ENCODE peak calls at places on chromosomes 4 and X, in four cellular contexts. B is H1, X is K562, L is GM12878. E is an unnamed sample.
A peak's percentile ranks its signal among the peaks of the same experiment; 100 is the strongest.

GRCh38 chr4:8336412-8337075 is 67.0 kb downstream of the HTRA3 start:
- DNase-seq in X (peak; percentile 63), L (no peak), B (peak; percentile 10), E (no peak)

GRCh38 chr4:77028241-77028640 is 47.5 kb downstream of the CCNI start:
- DNase-seq in L (no peak), B (no peak), X (no peak), E (no peak)

GRCh38 chr4:100098011-100098545 is 92.2 kb downstream of the DDIT4L start:
- DNase-seq in L (no peak), X (no peak), B (no peak), E (no peak)

GRCh38 chrX:17882680-17883079 is 21.6 kb upstream of the RAI2 start:
- DNase-seq in X (no peak), L (no peak), B (no peak), E (no peak)

GRCh38 chr4:121789960-121790829 is 10.9 kb upstream of the EXOSC9 start:
- DNase-seq in L (no peak), X (peak; percentile 39), B (no peak), E (no peak)

GRCh38 chrX:46204721-46205422 is 340.3 kb downstream of the ZNF674 start:
- DNase-seq in L (no peak), B (no peak), X (no peak), E (no peak)

GRCh38 chr4:149785686-149786431 is 29.8 kb downstream of the IQCM start:
- DNase-seq in B (no peak), X (no peak), L (no peak), E (no peak)

GRCh38 chrX:138925330-138925729 is 213.8 kb upstream of the FGF13 start:
- DNase-seq in L (no peak), X (peak; percentile 13), B (no peak), E (no peak)

GRCh38 chrX:135340827-135341226 is 31.5 kb downstream of the ETDC start:
- DNase-seq in L (no peak), B (no peak), X (no peak), E (peak; percentile 46)

GRCh38 chr4:74675673-74676279 is 118.5 kb downstream of the BTC start:
- DNase-seq in X (peak; percentile 39), L (no peak), B (no peak), E (peak; percentile 10)

GRCh38 chrX:3380603-3381002 is 34.2 kb upstream of the MXRA5 start:
- DNase-seq in X (no peak), L (no peak), B (no peak), E (no peak)

GRCh38 chrX:65926095-65927019 is 113.5 kb downstream of the VSIG4 start:
- DNase-seq in X (peak; percentile 19), L (peak; percentile 48), B (no peak), E (no peak)

GRCh38 chr4:82865592-82865991 is 25.4 kb downstream of the SEC31A start:
- DNase-seq in X (no peak), L (no peak), B (no peak), E (no peak)

GRCh38 chr4:81828991-81829390 is 357.3 kb upstream of the RASGEF1B start:
- DNase-seq in B (no peak), L (no peak), X (no peak), E (no peak)

GRCh38 chr4:37994569-37994968 is 34.4 kb downstream of the PTTG2 start:
- DNase-seq in X (no peak), B (no peak), L (no peak), E (no peak)
- TF ChIP-seq NRF1 in X (no peak), B (no peak), L (no peak), E (no peak)

GRCh38 chrX:21167028-21167427 is 207.2 kb upstream of the CNKSR2 start:
- DNase-seq in X (no peak), L (no peak), B (no peak), E (no peak)
- H3K27ac ChIP-seq in X (no peak overlapping the region), L (no peak overlapping the region), B (no peak overlapping the region), E (no peak overlapping the region)

GRCh38 chr4:147088141-147088540 is 142.5 kb upstream of the TTC29 start:
- DNase-seq in B (no peak), L (no peak), X (no peak), E (no peak)
- TF ChIP-seq NRF1 in B (no peak), L (no peak), X (no peak), E (no peak)

GRCh38 chr4:113742643-113743042 is 18.9 kb downstream of the CAMK2D start:
- DNase-seq in B (no peak), X (no peak), L (no peak), E (no peak)

GRCh38 chr4:113743690-113744089 is 17.8 kb downstream of the CAMK2D start:
- DNase-seq in B (no peak), L (no peak), X (no peak), E (no peak)

GRCh38 chr4:113741971-113742370 is 19.6 kb downstream of the CAMK2D start:
- DNase-seq in X (no peak), B (no peak), L (no peak), E (no peak)

GRCh38 chr4:113745724-113746123 is 15.8 kb downstream of the CAMK2D start:
- DNase-seq in X (no peak), L (no peak), B (no peak), E (no peak)

DNA sequence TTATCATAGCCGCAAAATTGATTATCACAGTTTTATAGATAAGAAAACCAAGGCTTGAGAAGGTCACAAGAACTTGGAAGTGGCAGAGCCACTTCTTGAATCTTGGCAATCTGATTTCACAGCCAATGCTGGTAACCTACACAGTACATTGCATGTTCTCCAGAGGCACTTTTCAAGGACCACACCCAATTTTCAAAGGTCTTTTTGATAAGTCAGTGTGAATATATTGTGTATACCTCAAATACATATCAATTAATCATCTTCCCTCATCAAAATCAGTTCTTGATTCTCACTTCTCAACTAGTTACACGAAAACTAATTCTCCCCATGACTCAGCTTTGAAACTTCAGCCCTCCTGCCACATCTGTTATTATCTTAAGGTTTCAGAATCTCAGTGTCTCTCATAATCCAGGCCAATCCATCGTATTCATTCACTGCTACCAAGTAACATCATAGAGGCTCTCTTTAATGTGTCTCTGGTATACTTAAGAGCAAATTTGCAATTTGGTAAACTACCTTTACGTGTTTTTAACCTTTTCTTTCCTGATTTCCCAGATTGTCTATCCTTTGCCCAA is 16.8 kb downstream of the CAMK2D start:
- DNase-seq in L (no peak), X (no peak), B (no peak), E (no peak)
- H3K27ac ChIP-seq in L (no peak overlapping the region), X (no peak overlapping the region), B (no peak overlapping the region), E (no peak overlapping the region)

GRCh38 chr4:84479663-84480062 is 19.4 kb downstream of the NKX6-1 start:
- DNase-seq in X (no peak), L (no peak), B (no peak), E (no peak)
- TF ChIP-seq NRF1 in X (no peak), L (no peak), B (no peak), E (no peak)

GRCh38 chrX:146615807-146616206 is 193.8 kb upstream of the CXorf51B start:
- DNase-seq in L (no peak), X (no peak), B (no peak), E (no peak)
- H3K27ac ChIP-seq in L (no peak overlapping the region), X (no peak overlapping the region), B (no peak overlapping the region), E (no peak overlapping the region)